ENCODE peak calls at places on chromosomes 4 and X, in four cellular contexts. G, V, L and N are unnamed samples.

GRCh38 chr4:137961051-137961438 is 281.1 kb downstream of the SLC7A11 start:
- DNase-seq in G (peak), L (no peak), V (peak), N (no peak)

GRCh38 chr4:76449362-76449767 is 14.3 kb downstream of the SHROOM3 start:
- DNase-seq in V (no peak), L (no peak), G (peak), N (no peak)

GRCh38 chr4:48913346-48913745 is 6.8 kb upstream of the OCIAD2 start:
- DNase-seq in V (no peak), L (no peak), G (peak), N (no peak)

GRCh38 chrX:110036162-110037033 is 33.5 kb downstream of the TMEM164 start:
- DNase-seq in L (no peak), G (no peak), V (no peak), N (no peak)

GRCh38 chrX:69362889-69363288 is 141.2 kb upstream of the NALF2 start:
- DNase-seq in G (peak), L (no peak), V (no peak), N (no peak)

GRCh38 chrX:15680401-15680800 is 15.8 kb upstream of the CLTRN start:
- DNase-seq in V (no peak), G (peak), L (no peak), N (no peak)

GRCh38 chr4:113080050-113080449 is 30.6 kb downstream of the ANK2 start:
- DNase-seq in V (no peak), L (no peak), G (peak), N (no peak)

GRCh38 chrX:120560405-120560841 is 339 bp downstream of the CUL4B start:
- DNase-seq in L (peak), V (peak), G (peak), N (peak)

GRCh38 chrX:150515801-150516200 is 52.6 kb upstream of the MTM1 start:
- DNase-seq in G (no peak), L (no peak), V (no peak), N (no peak)

GRCh38 chr4:27006646-27007045 is 146.0 kb downstream of the STIM2 start:
- DNase-seq in G (no peak), V (no peak), L (no peak), N (no peak)

GRCh38 chr4:27005512-27006246 is 145.0 kb downstream of the STIM2 start:
- DNase-seq in G (peak), V (no peak), L (no peak), N (no peak)

GRCh38 chr4:27007507-27007906 is 146.9 kb downstream of the STIM2 start:
- DNase-seq in V (no peak), G (no peak), L (no peak), N (no peak)

GRCh38 chr4:27008693-27009092 is 148.1 kb downstream of the STIM2 start:
- DNase-seq in G (no peak), V (no peak), L (no peak), N (no peak)

DNA sequence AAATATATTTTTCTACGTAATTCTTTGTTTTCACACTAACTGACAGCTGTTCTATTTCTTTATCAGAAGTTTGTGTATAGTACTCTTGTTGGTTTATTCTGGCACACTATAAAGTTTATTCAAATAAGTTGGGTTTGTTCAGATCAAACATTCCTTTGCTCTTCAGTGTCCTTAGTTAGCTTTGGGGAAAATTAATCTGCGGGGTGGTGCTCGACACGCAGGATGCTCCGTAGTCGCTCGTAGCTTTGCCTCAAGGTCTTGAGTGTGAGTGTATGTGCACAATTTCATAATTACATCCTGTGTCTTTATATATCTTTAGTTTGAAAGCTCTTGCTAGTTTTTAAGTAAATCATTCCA is 145.6 kb downstream of the STIM2 start:
- DNase-seq in L (no peak), V (no peak), G (no peak), N (no peak)
- H3K27ac ChIP-seq in L (peak), V (no peak), G (no peak), N (no peak)

GRCh38 chrX:46295963-46296362 is 249.3 kb downstream of the ZNF674 start:
- DNase-seq in L (no peak), V (no peak), G (no peak), N (no peak)
- H3K27ac ChIP-seq in L (no peak), V (no peak), G (no peak), N (no peak)

GRCh38 chr4:174521800-174522182 is 497 bp downstream of the HPGD start:
- DNase-seq in V (peak), G (no peak), L (peak), N (no peak)

GRCh38 chr4:174522183-174523002 is at the start of gene HPGD:
- DNase-seq in L (peak), G (no peak), V (peak), N (no peak)

GRCh38 chr4:174517502-174517901 is 4.8 kb downstream of the HPGD start:
- DNase-seq in L (no peak), G (no peak), V (no peak), N (no peak)

GRCh38 chr4:174523003-174523693 is 860 bp upstream of the HPGD start:
- DNase-seq in L (no peak), G (no peak), V (no peak), N (no peak)

GRCh38 chr4:174520655-174521054 is 1.6 kb downstream of the HPGD start:
- DNase-seq in L (no peak), V (no peak), G (no peak), N (no peak)
- H3K27ac ChIP-seq in L (no peak), V (peak), G (no peak), N (no peak)

GRCh38 chr4:185895351-185895750 is 83.4 kb upstream of the SORBS2 start:
- DNase-seq in V (no peak), G (no peak), L (no peak), N (no peak)

GRCh38 chr4:185899833-185900232 is 87.8 kb upstream of the SORBS2 start:
- DNase-seq in V (no peak), G (no peak), L (no peak), N (no peak)

GRCh38 chr4:185895866-185896265 is 83.9 kb upstream of the SORBS2 start:
- DNase-seq in G (no peak), V (no peak), L (no peak), N (no peak)

GRCh38 chr4:185896832-185897475 is 85.0 kb upstream of the SORBS2 start:
- DNase-seq in G (no peak), L (no peak), V (peak), N (no peak)

DNA sequence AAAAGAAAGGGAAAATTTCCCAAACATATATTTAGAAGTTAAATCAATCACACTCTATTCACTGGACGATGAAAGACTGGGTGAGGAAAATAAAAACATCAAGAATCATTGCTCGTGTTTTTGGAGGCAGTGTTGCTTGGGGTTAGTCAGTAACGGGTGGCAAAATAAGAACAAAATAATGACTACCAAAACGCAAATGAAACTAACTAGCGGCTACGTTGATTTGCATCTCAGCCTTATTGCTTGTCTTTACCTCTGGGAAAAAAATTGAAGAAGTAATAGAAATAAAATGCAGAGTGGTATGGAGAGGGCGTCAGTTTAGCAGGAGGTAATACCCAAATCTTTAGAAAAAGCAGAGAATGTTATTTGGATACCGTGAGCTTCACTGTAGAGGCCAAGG is 86.4 kb upstream of the SORBS2 start:
- DNase-seq in L (no peak), V (no peak), G (no peak), N (no peak)
- H3K27ac ChIP-seq in L (no peak), V (no peak), G (no peak), N (no peak)

GRCh38 chrX:48472851-48473717 is 2.9 kb upstream of the FTSJ1 start:
- DNase-seq in G (no peak), L (peak), V (no peak), N (no peak)

GRCh38 chrX:48470833-48471118 is 716 bp upstream of the SLC38A5 start:
- DNase-seq in V (no peak), G (no peak), L (peak), N (no peak)

GRCh38 chrX:48471504-48471903 is 1.4 kb upstream of the SLC38A5 start:
- DNase-seq in L (no peak), G (no peak), V (no peak), N (no peak)

GRCh38 chrX:48473718-48473990 is 2.3 kb upstream of the FTSJ1 start:
- DNase-seq in G (no peak), V (no peak), L (no peak), N (no peak)

DNA sequence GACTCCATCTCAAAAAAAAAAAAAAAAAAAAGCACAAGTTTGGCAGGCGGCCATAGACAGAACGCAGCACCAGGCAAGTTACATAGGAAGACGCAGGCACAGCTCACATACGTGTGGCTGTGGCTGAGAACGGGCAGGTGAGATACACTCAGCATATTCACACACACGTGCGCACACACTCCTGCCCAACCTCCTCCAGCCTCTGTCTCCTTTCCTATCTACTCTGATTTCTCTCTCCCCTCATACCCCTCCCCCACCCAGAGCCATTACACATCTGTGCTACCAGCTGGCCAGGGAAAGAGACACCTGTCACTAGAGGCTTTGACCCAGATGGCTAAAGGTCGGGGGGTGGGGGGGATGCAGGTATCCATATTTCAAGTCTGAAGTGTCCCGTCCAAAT is 2.2 kb upstream of the SLC38A5 start:
- DNase-seq in V (no peak), L (peak), G (no peak), N (no peak)
- H3K27ac ChIP-seq in V (no peak), L (peak), G (no peak), N (no peak)

GRCh38 chrX:40130207-40130606 is 32.4 kb upstream of the BCOR start:
- DNase-seq in G (peak), L (no peak), V (no peak), N (no peak)

GRCh38 chrX:40127052-40127451 is 29.3 kb upstream of the BCOR start:
- DNase-seq in L (no peak), V (no peak), G (no peak), N (no peak)

GRCh38 chrX:40132751-40133150 is 35.0 kb upstream of the BCOR start:
- DNase-seq in L (peak), G (peak), V (peak), N (no peak)

GRCh38 chrX:40131644-40132376 is 34.1 kb upstream of the BCOR start:
- DNase-seq in V (no peak), L (no peak), G (no peak), N (no peak)
- H3K27ac ChIP-seq in V (no peak), L (no peak), G (no peak), N (no peak)